ENCODE peak calls at places on chromosome 5, in six cellular contexts. D is astrocyte, M is renal cortical epithelial cell, P is DMS153, T is iPS-NIHi11, O is Panc1. X is an unnamed sample.
A peak's percentile ranks its signal among the peaks of the same experiment; 100 is the strongest.

GRCh38 chr5:80711938-80712337 is 57.2 kb upstream of the DHFR start:
- DNase-seq in P (no peak), M (peak; percentile 17), O (peak; percentile 17), T (peak; percentile 68), D (no peak), X (peak; percentile 47)

GRCh38 chr5:135242021-135242480 is 157.0 kb downstream of the MACROH2A1 start:
- DNase-seq in D (peak; percentile 69), T (no peak), O (no peak), P (no peak), M (peak; percentile 51), X (peak; percentile 79)

GRCh38 chr5:87268126-87268969 is 665 bp downstream of the RASA1 start:
- DNase-seq in M (peak; percentile 55), D (peak; percentile 65), O (no peak), P (no peak), T (peak; percentile 69), X (peak; percentile 71)

GRCh38 chr5:5135957-5136676 is 4.0 kb upstream of the ADAMTS16 start:
- DNase-seq in O (peak; percentile 81), T (no peak), M (peak; percentile 61), P (no peak), D (no peak), X (peak; percentile 30)

GRCh38 chr5:156093024-156093423 is 233.9 kb upstream of the SGCD start:
- DNase-seq in T (no peak), P (no peak), M (no peak), O (no peak), D (no peak), X (no peak)

GRCh38 chr5:157286761-157287211 is 20.9 kb downstream of the CYFIP2 start:
- DNase-seq in D (no peak), T (no peak), O (no peak), M (peak; percentile 41), P (no peak), X (no peak)

GRCh38 chr5:59174248-59174844 is 591.5 kb downstream of the RAB3C start:
- DNase-seq in M (peak; percentile 84), T (peak; percentile 55), P (peak; percentile 8), O (no peak), D (peak; percentile 48), X (peak; percentile 92)

GRCh38 chr5:56951131-56951945 is 585 bp downstream of the MIER3 start:
- DNase-seq in D (no peak), T (peak; percentile 71), M (no peak), P (no peak), O (no peak), X (no peak)

GRCh38 chr5:168177831-168178450 is 113.5 kb upstream of the WWC1 start:
- DNase-seq in O (no peak), T (peak; percentile 52), D (no peak), M (no peak), P (no peak), X (no peak)

GRCh38 chr5:56206126-56206525 is 27.0 kb downstream of the ANKRD55 start:
- DNase-seq in P (no peak), M (no peak), D (peak; percentile 55), O (no peak), T (no peak), X (peak; percentile 65)

GRCh38 chr5:2910401-2911175 is 159.1 kb upstream of the IRX2 start:
- DNase-seq in T (no peak), P (no peak), D (no peak), O (no peak), M (no peak), X (no peak)

GRCh38 chr5:14090290-14090689 is 52.9 kb upstream of the TRIO start:
- DNase-seq in T (no peak), M (no peak), P (no peak), D (no peak), O (no peak), X (peak; percentile 12)

GRCh38 chr5:161544350-161544765 is 2.2 kb downstream of the GABRB2 start:
- DNase-seq in O (no peak), M (peak; percentile 46), D (peak; percentile 14), P (no peak), T (peak; percentile 74), X (peak; percentile 32)

GRCh38 chr5:44396312-44396711 is 7.1 kb upstream of the FGF10 start:
- DNase-seq in T (no peak), D (no peak), M (no peak), O (no peak), P (no peak), X (no peak)

GRCh38 chr5:143879646-143880045 is 67.7 kb downstream of the HMHB1 start:
- DNase-seq in D (peak; percentile 16), P (no peak), O (no peak), M (peak; percentile 54), T (no peak), X (peak; percentile 27)

GRCh38 chr5:157559301-157559700 is 16.3 kb downstream of the ADAM19 start:
- DNase-seq in P (no peak), D (no peak), T (no peak), M (peak; percentile 85), O (no peak), X (peak; percentile 41)